ENCODE peak calls at places on chromosomes 4 and X, in nine cellular contexts. P, A, Q, Z, H, Y, W, T and C are unnamed samples.
A peak's percentile ranks its signal among the peaks of the same experiment; 100 is the strongest.

GRCh38 chr4:139563515-139563914 is 7.5 kb upstream of the SETD7 start:
- DNase-seq in Y (no peak), A (no peak), Q (no peak), Z (no peak), T (no peak), P (no peak), H (no peak), W (no peak), C (no peak)

GRCh38 chr4:1403177-1403583 is 3.1 kb downstream of the NKX1-1 start:
- DNase-seq in A (no peak), T (no peak), Q (no peak), Y (no peak), H (no peak), W (no peak), P (no peak), Z (no peak), C (peak; percentile 67)

GRCh38 chrX:47707031-47707780 is 48.2 kb upstream of the UXT start:
- DNase-seq in Z (peak; percentile 50), P (no peak), H (no peak), A (no peak), Y (no peak), T (no peak), Q (no peak), W (no peak), C (no peak)

GRCh38 chrX:129769467-129770154 is 10.1 kb upstream of the SASH3 start:
- DNase-seq in P (no peak), W (no peak), Z (no peak), H (no peak), A (no peak), Y (no peak), T (peak; percentile 73), Q (peak; percentile 59), C (no peak)

GRCh38 chr4:76958891-76959290 is 9.3 kb downstream of the SEPTIN11 start:
- DNase-seq in Q (no peak), A (no peak), T (no peak), Z (no peak), W (no peak), P (no peak), Y (no peak), H (no peak), C (no peak)

GRCh38 chr4:102736636-102737549 is 23.9 kb downstream of the MANBA start:
- DNase-seq in P (no peak), Z (no peak), A (no peak), Y (no peak), W (no peak), Q (no peak), T (no peak), H (no peak), C (peak; percentile 49)

GRCh38 chrX:132716006-132716405 is 227.2 kb upstream of the MBNL3 start:
- DNase-seq in Y (no peak), T (no peak), H (no peak), A (no peak), P (peak; percentile 8), Q (no peak), W (no peak), Z (no peak), C (peak; percentile 19)

GRCh38 chr4:178316211-178316610 is 874.0 kb upstream of the AGA start:
- DNase-seq in Q (no peak), Z (no peak), A (no peak), Y (no peak), P (no peak), H (no peak), W (no peak), T (no peak), C (no peak)

GRCh38 chrX:100649550-100650356 is 5.8 kb downstream of the SRPX2 start:
- DNase-seq in W (no peak), Y (peak; percentile 90), Z (no peak), Q (no peak), P (no peak), A (peak; percentile 41), T (no peak), H (no peak), C (no peak)

DNA sequence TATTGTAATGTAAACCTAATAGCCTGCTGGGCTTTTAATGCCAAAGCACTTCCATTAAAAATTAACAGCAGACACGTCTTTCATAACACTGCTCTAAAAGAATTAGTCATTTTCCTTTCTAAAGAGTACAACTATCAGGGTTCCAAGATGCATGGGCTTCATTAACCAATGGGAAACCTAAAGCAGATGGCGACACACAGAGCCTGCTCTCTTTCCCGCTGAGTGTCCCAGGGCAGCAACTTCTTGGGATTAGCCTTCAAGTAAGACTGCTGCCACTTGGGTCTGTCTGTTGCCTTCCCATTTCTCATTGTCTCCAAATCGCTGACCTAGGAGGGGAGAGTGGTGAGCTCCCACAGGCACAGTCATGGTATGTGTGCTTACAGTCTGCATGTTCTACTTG is 14.0 kb upstream of the PHKA2 start:
- DNase-seq in H (no peak), W (no peak), P (no peak), T (no peak), Y (no peak), A (peak; percentile 45), Q (no peak), Z (no peak), C (peak; percentile 46)
- TF ChIP-seq REST in H (no peak), W (no peak), P (no peak), T (no peak), Y (no peak), A (no peak), Q (no peak), Z (no peak), C (no peak)

GRCh38 chrX:134569306-134569705 is 89.0 kb downstream of the PLAC1 start:
- DNase-seq in P (no peak), W (no peak), Z (no peak), Y (no peak), T (no peak), H (no peak), Q (no peak), A (no peak), C (no peak)
- TF ChIP-seq REST in P (no peak), W (no peak), Z (no peak), Y (no peak), T (no peak), H (no peak), Q (no peak), A (no peak), C (no peak)

DNA sequence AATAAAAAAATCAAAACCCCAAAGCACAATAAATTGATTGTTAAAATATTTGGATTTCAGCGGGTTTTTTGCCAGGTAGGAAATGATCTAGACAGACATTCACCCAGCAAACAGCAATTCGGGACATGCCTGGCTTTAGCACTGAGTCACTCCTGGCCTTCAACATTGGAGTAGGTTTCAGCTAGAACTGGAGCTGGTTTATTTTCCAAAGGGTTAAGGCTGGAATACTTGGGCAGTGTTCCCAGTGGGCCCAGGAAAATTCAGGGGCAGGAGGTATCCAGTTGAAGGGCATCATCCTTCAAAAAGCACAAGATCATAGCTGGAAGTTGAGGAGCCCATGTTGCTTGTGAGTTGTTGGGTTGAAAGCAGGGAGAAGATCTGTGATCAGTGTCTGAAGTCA is 41.0 kb downstream of the TXLNG start:
- DNase-seq in Q (no peak), P (no peak), W (no peak), Z (no peak), A (no peak), H (no peak), T (no peak), Y (no peak), C (no peak)
- TF ChIP-seq REST in Q (no peak), P (no peak), W (no peak), Z (no peak), A (no peak), H (no peak), T (no peak), Y (no peak), C (no peak)

GRCh38 chrX:70424801-70425200 is 1.7 kb downstream of the GDPD2 start:
- DNase-seq in Y (no peak), T (no peak), Z (no peak), A (no peak), Q (no peak), P (no peak), H (no peak), W (no peak), C (no peak)

GRCh38 chrX:70422886-70423336 is at the start of gene GDPD2:
- DNase-seq in Y (peak; percentile 50), P (peak; percentile 46), T (no peak), Q (peak; percentile 9), Z (no peak), A (peak; percentile 40), H (no peak), W (no peak), C (peak; percentile 77)

GRCh38 chrX:70423937-70424336 is 823 bp downstream of the GDPD2 start:
- DNase-seq in W (no peak), H (no peak), Z (no peak), P (no peak), T (no peak), Q (no peak), Y (no peak), A (no peak), C (no peak)

GRCh38 chrX:70426286-70427278 is 3.5 kb downstream of the GDPD2 start:
- DNase-seq in P (no peak), T (no peak), A (no peak), Z (no peak), Y (no peak), Q (no peak), W (no peak), H (no peak), C (no peak)

DNA sequence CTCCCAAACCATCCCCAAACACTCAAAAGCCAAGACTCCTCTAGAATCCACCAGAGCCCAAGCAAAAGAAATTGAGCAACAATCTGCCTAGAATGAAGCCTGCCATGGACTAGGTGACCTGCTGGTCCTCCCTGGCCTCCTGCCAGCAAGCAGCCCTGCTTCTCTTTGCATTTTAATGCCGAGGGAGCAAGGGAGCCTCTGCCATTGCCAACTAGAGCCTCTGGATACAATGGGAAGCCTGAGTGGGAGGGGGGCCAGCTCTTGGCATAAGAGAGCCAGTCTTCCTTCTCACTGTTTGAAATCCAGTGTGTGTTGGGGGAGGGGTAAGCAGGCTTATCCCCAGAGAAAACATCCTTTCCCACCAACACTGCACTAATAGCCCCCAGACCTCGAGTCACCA is 1.5 kb upstream of the GDPD2 start:
- DNase-seq in H (no peak), Z (no peak), A (no peak), Q (no peak), T (no peak), P (no peak), W (no peak), Y (no peak), C (peak; percentile 52)
- TF ChIP-seq REST in H (no peak), Z (no peak), A (no peak), Q (no peak), T (no peak), P (no peak), W (no peak), Y (no peak), C (no peak)

GRCh38 chrX:102517331-102517730 is 792 bp upstream of the TMSB15A start:
- DNase-seq in H (no peak), Q (no peak), T (no peak), Z (no peak), Y (no peak), W (no peak), P (peak; percentile 24), A (peak; percentile 27), C (peak; percentile 17)

GRCh38 chrX:102516314-102516936 is at the start of gene TMSB15A:
- DNase-seq in T (no peak), A (peak; percentile 33), Z (peak; percentile 79), W (no peak), Y (no peak), Q (no peak), P (peak; percentile 86), H (no peak), C (peak; percentile 84)

DNA sequence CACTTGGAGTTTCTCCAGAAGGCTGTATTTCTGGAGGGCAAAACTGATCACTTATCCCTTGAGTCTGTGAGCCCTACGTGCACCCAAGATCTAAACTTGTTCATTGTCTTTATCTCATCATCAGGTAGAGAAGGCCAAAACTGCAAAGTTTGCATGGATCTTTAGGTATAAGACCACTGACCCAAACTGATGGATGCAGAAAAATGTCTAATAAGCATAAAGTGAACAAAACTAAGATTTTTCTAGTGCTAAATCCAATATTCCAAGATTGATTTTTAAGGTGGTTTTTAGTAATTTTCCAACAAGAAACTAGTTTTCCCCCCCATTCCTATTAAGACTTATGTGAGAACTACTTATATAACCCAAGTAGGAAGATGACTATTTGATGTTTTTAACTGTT is 2.0 kb downstream of the TMSB15A start:
- DNase-seq in Y (no peak), T (no peak), Q (no peak), H (no peak), A (no peak), Z (no peak), P (no peak), W (no peak), C (no peak)
- TF ChIP-seq REST in Y (no peak), T (no peak), Q (no peak), H (no peak), A (no peak), Z (no peak), P (no peak), W (no peak), C (no peak)